ENCODE peak calls at places on chromosomes 11 and 22, in five cellular contexts. G is AG09309, M is esophagus muscularis mucosa, V is HFF-Myc, O is brain microvascular endothelial cell. Y is an unnamed sample.

GRCh38 chr11:2839395-2839941 is 46.1 kb downstream of the CDKN1C start:
- DNase-seq in G (no peak), M (no peak), V (no peak), O (no peak), Y (no peak)

GRCh38 chr11:60765355-60765754 is 8.7 kb downstream of the MS4A15 start:
- DNase-seq in G (no peak), M (no peak), V (no peak), O (no peak), Y (no peak)

GRCh38 chr11:45296085-45296484 is 9.9 kb upstream of the SYT13 start:
- DNase-seq in G (no peak), M (peak), V (no peak), O (no peak), Y (no peak)

GRCh38 chr22:47695176-47695575 is 932.7 kb downstream of the TBC1D22A start:
- DNase-seq in G (no peak), M (peak), V (no peak), O (no peak), Y (peak)

GRCh38 chr22:49996532-49997220 is 15.9 kb downstream of the IL17REL start:
- DNase-seq in G (no peak), M (no peak), V (no peak), O (no peak), Y (peak)

GRCh38 chr22:20562607-20563463 is 55.4 kb downstream of the MED15 start:
- DNase-seq in G (no peak), M (no peak), V (no peak), O (no peak), Y (no peak)

GRCh38 chr11:73402834-73403185 is 26.6 kb downstream of the RELT start:
- DNase-seq in G (no peak), M (no peak), V (no peak), O (no peak), Y (no peak)

GRCh38 chr22:19843107-19843856 is 11.4 kb downstream of the GNB1L start:
- DNase-seq in G (no peak), M (no peak), V (no peak), O (no peak), Y (no peak)

GRCh38 chr11:76443254-76443935 is 1.4 kb upstream of the EMSY start:
- DNase-seq in G (no peak), M (no peak), V (no peak), O (no peak), Y (no peak)

GRCh38 chr22:46738961-46739870 is 1.2 kb upstream of the CERK start:
- DNase-seq in G (no peak), M (no peak), V (no peak), O (peak), Y (no peak)

GRCh38 chr11:58577441-58578135 is 1.3 kb upstream of the ZFP91 start:
- DNase-seq in G (peak), M (peak), V (peak), O (peak), Y (no peak)

GRCh38 chr11:58578136-58578634 is 678 bp upstream of the ZFP91 start:
- DNase-seq in G (peak), M (peak), V (peak), O (peak), Y (peak)

GRCh38 chr11:58578635-58579191 is at the start of gene ZFP91:
- DNase-seq in G (peak), M (peak), V (peak), O (peak), Y (peak)

GRCh38 chr11:58575377-58576020 is at the start of gene LPXN:
- DNase-seq in G (peak), M (no peak), V (no peak), O (peak), Y (no peak)

DNA sequence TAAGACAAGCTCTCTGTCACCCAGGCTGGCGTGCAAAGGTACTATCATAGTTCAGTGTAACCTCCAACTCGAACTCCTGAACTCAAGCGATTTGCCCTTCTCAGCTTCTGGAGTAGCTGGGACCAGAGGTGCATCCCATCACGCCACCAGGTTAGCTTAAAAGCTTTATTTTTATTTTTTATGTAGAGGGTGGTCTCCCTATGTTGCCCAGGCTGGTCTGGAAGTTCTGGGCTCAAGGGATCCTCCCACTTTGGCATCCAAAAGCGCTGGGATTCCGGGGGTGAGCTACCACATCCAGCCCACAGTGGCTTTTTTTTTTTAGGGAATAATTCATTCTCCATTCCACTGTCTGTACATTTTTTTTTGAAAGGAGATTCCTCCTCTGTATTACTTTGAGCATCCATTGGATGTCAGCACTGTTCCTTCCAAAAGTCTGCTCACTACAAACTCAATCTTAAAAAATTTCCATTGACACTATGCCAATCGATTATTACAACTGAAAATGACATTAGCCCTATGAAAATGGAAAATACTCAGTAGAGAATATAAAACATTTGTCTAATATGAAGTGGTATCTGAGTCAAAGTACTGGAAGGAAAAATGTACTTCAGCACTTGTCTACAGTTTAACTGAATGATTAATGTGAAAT is 1.3 kb upstream of the LPXN start:
- DNase-seq in G (no peak), M (no peak), V (no peak), O (peak), Y (no peak)
- TF ChIP-seq CTCF in G (peak), M (peak), V (peak), O (peak), Y (peak)

GRCh38 chr11:10397226-10397987 is 57.7 kb upstream of the AMPD3 start:
- DNase-seq in G (no peak), M (no peak), V (no peak), O (no peak), Y (peak)

GRCh38 chr11:10396771-10397170 is 58.3 kb upstream of the AMPD3 start:
- DNase-seq in G (no peak), M (no peak), V (no peak), O (no peak), Y (peak)

GRCh38 chr11:10395196-10395897 is 59.7 kb upstream of the AMPD3 start:
- DNase-seq in G (no peak), M (no peak), V (no peak), O (no peak), Y (peak)

GRCh38 chr11:10392680-10393079 is 62.4 kb upstream of the AMPD3 start:
- DNase-seq in G (no peak), M (no peak), V (no peak), O (peak), Y (no peak)

GRCh38 chr11:10394229-10395100 is 60.6 kb upstream of the AMPD3 start:
- DNase-seq in G (no peak), M (no peak), V (no peak), O (peak), Y (no peak)
- TF ChIP-seq CTCF in G (no peak), M (no peak), V (no peak), O (no peak), Y (no peak)

GRCh38 chr11:64849600-64850356 is 5.3 kb upstream of the CDC42BPG start:
- DNase-seq in G (no peak), M (no peak), V (no peak), O (no peak), Y (no peak)
- TF ChIP-seq CTCF in G (peak), M (no peak), V (no peak), O (no peak), Y (no peak)

GRCh38 chr11:85663781-85664560 is 958 bp downstream of the CREBZF start:
- DNase-seq in G (no peak), M (peak), V (no peak), O (peak), Y (peak)
- TF ChIP-seq CTCF in G (peak), M (peak), V (peak), O (peak), Y (peak)

GRCh38 chr11:34364102-34364501 is 6.3 kb upstream of the ABTB2 start:
- DNase-seq in G (no peak), M (no peak), V (no peak), O (no peak), Y (no peak)

GRCh38 chr11:34363363-34364084 is 5.7 kb upstream of the ABTB2 start:
- DNase-seq in G (no peak), M (no peak), V (no peak), O (no peak), Y (no peak)

DNA sequence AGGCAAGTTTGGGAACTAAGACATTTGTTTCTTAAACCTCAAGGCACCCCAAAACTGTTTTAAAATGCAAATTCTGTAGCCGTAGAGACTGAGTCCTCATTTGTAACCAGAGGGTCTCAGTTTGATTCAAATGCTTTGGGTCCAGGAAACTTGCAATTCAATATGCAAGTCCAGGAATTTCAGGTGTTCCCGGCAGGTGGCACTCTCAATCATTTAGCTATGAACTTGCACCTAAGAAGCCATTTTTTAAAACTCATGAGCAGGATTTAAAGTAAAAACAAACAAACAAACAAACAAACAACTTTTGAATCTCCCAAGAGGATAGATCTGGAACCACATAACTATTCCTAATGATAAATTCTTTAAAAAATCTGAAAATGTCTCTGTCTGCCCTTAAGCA is 8.7 kb upstream of the ABTB2 start:
- DNase-seq in G (no peak), M (no peak), V (no peak), O (no peak), Y (no peak)
- TF ChIP-seq CTCF in G (peak), M (no peak), V (no peak), O (peak), Y (no peak)

Y was measured in osteocyte.